ENCODE peak calls at places on chromosome 11, in seven cellular contexts. D is adrenal gland; N is stimulated activated CD4-positive, alpha-beta T cell treated with anti-CD3 and anti-CD28 coated beads, TNF-alpha, amount 100 ng/mL, for 1 hour; O is mammary epithelial cell; E is M059J; X is naive thymus-derived CD8-positive, alpha-beta T cell; M is activated T-cell treated with anti-CD3 and anti-CD28 coated beads, Interleukin-2, amount 50 U/mL, for 72 hours. S is an unnamed sample.

GRCh38 chr11:120674537-120674936 is 163.0 kb downstream of the GRIK4 start:
- DNase-seq in N (no peak), X (no peak), M (no peak), E (peak), O (no peak), D (no peak), S (no peak)

GRCh38 chr11:68398870-68399865 is 61.4 kb upstream of the PPP6R3 start:
- DNase-seq in E (no peak), M (no peak), O (no peak), D (peak), X (no peak), N (no peak), S (peak)

GRCh38 chr11:44946268-44946667 is 4.4 kb downstream of the TP53I11 start:
- DNase-seq in M (no peak), X (no peak), O (no peak), D (no peak), E (no peak), N (no peak), S (no peak)

GRCh38 chr11:47220401-47220821 is 5.6 kb downstream of the DDB2 start:
- DNase-seq in O (no peak), N (no peak), E (peak), M (no peak), X (no peak), D (peak), S (no peak)

GRCh38 chr11:59503276-59503675 is at the start of gene OR4D11:
- DNase-seq in D (no peak), E (no peak), X (no peak), M (no peak), O (no peak), N (no peak), S (no peak)

GRCh38 chr11:40133526-40133925 is 1325.9 kb downstream of the LRRC4C start:
- DNase-seq in E (no peak), O (no peak), D (no peak), X (no peak), M (no peak), N (no peak), S (no peak)

GRCh38 chr11:12090761-12091261 is 19.6 kb upstream of the MICAL2 start:
- DNase-seq in X (no peak), D (no peak), O (peak), E (peak), N (no peak), M (no peak), S (no peak)

GRCh38 chr11:19777342-19778102 is 64.9 kb downstream of the NAV2 start:
- DNase-seq in X (no peak), E (no peak), D (peak), O (peak), N (no peak), M (peak), S (no peak)

GRCh38 chr11:17500673-17501072 is 24.0 kb upstream of the ABCC8 start:
- DNase-seq in O (no peak), N (no peak), D (no peak), X (no peak), M (no peak), E (no peak), S (no peak)

GRCh38 chr11:75001686-75002085 is 13.0 kb downstream of the NEU3 start:
- DNase-seq in D (no peak), X (no peak), M (no peak), O (no peak), N (no peak), E (no peak), S (no peak)

GRCh38 chr11:90204832-90205646 is 17.8 kb downstream of the CHORDC1 start:
- DNase-seq in O (peak), N (no peak), D (no peak), E (peak), M (no peak), X (no peak), S (no peak)

GRCh38 chr11:20477418-20478090 is 90.0 kb downstream of the PRMT3 start:
- DNase-seq in O (no peak), M (no peak), D (no peak), E (peak), N (no peak), X (no peak), S (no peak)

GRCh38 chr11:68976095-68976494 is 4.7 kb downstream of the MRGPRD start:
- DNase-seq in E (no peak), N (no peak), X (no peak), D (no peak), M (no peak), O (no peak), S (no peak)

GRCh38 chr11:8354622-8355417 is 91.1 kb upstream of the LMO1 start:
- DNase-seq in O (peak), N (no peak), D (no peak), M (no peak), E (peak), X (no peak), S (peak)

GRCh38 chr11:827146-827860 is 416 bp upstream of the CRACR2B start:
- DNase-seq in O (no peak), M (peak), N (no peak), D (no peak), E (no peak), X (no peak), S (no peak)

GRCh38 chr11:47464479-47464878 is 15.5 kb upstream of the RAPSN start:
- DNase-seq in X (no peak), N (no peak), E (no peak), O (no peak), D (no peak), M (no peak), S (peak)

GRCh38 chr11:17129003-17129402 is 51.5 kb upstream of the RPS13 start:
- DNase-seq in M (no peak), E (peak), N (no peak), O (peak), D (no peak), X (no peak), S (no peak)

GRCh38 chr11:64415996-64416728 is 57.2 kb downstream of the RPS6KA4 start:
- DNase-seq in N (no peak), E (no peak), M (peak), O (no peak), D (no peak), X (no peak), S (no peak)

GRCh38 chr11:75174781-75175370 is 24.0 kb downstream of the SLCO2B1 start:
- DNase-seq in D (no peak), E (no peak), M (peak), N (no peak), O (no peak), X (no peak), S (no peak)

GRCh38 chr11:18245396-18245795 is 3.1 kb downstream of the SAA2 start:
- DNase-seq in E (no peak), M (no peak), O (peak), X (no peak), N (no peak), D (peak), S (no peak)

GRCh38 chr11:75277211-75277805 is 36.7 kb downstream of the TPBGL start:
- DNase-seq in O (no peak), D (no peak), N (no peak), M (no peak), X (no peak), E (no peak), S (no peak)

GRCh38 chr11:20022363-20023081 is 137.8 kb downstream of the DBX1 start:
- DNase-seq in N (no peak), X (no peak), E (peak), M (no peak), D (no peak), O (peak), S (no peak)

GRCh38 chr11:102390667-102391449 is 43.8 kb downstream of the BIRC2 start:
- DNase-seq in N (no peak), O (peak), D (peak), E (peak), M (peak), X (peak), S (peak)